ENCODE peak calls at places on chromosomes 3 and 15, in seven cellular contexts. I is CD8-positive, alpha-beta T cell; M is cardiac fibroblast; Q is cardiac muscle cell; K is AG10803; X is GM23338; P is tibial artery. B is an unnamed sample.

GRCh38 chr3:53806182-53807116 is 39.8 kb downstream of the CHDH start:
- DNase-seq in I (no peak), M (peak), Q (no peak), K (peak), X (no peak), P (no peak), B (peak)

GRCh38 chr15:90031231-90031791 is 30.2 kb downstream of the ZNF710 start:
- DNase-seq in I (no peak), M (peak), Q (no peak), K (peak), X (no peak), P (peak), B (peak)

GRCh38 chr15:63906266-63906584 is 72.5 kb upstream of the HERC1 start:
- DNase-seq in I (no peak), M (no peak), Q (no peak), K (no peak), X (no peak), P (no peak), B (no peak)

GRCh38 chr3:175620093-175620492 is 761.0 kb downstream of the NAALADL2 start:
- DNase-seq in I (no peak), M (no peak), Q (no peak), K (no peak), X (peak), P (no peak), B (no peak)

GRCh38 chr3:71973337-71974030 is 188.5 kb upstream of the PROK2 start:
- DNase-seq in I (no peak), M (no peak), Q (peak), K (no peak), X (no peak), P (no peak), B (no peak)

GRCh38 chr3:114111060-114111790 is 54.7 kb downstream of the QTRT2 start:
- DNase-seq in I (no peak), M (no peak), Q (no peak), K (no peak), X (no peak), P (no peak), B (no peak)

GRCh38 chr15:60685346-60685937 is 206.5 kb upstream of the ICE2 start:
- DNase-seq in I (no peak), M (no peak), Q (no peak), K (no peak), X (no peak), P (no peak), B (no peak)

GRCh38 chr3:9946112-9947024 is 5.8 kb downstream of the PRRT3 start:
- DNase-seq in I (peak), M (peak), Q (peak), K (peak), X (peak), P (peak), B (peak)

GRCh38 chr3:83435173-83435572 is 1523.6 kb upstream of the CADM2 start:
- DNase-seq in I (no peak), M (no peak), Q (peak), K (no peak), X (no peak), P (no peak), B (no peak)

GRCh38 chr15:35689266-35689665 is 143.3 kb upstream of the DPH6 start:
- DNase-seq in I (no peak), M (no peak), Q (no peak), K (no peak), X (no peak), P (no peak), B (no peak)

GRCh38 chr15:35692256-35692867 is 146.4 kb upstream of the DPH6 start:
- DNase-seq in I (no peak), M (peak), Q (no peak), K (no peak), X (no peak), P (no peak), B (peak)

GRCh38 chr15:35690698-35691116 is 144.7 kb upstream of the DPH6 start:
- DNase-seq in I (no peak), M (peak), Q (no peak), K (peak), X (no peak), P (peak), B (peak)

GRCh38 chr15:35690089-35690488 is 144.1 kb upstream of the DPH6 start:
- DNase-seq in I (no peak), M (no peak), Q (no peak), K (no peak), X (no peak), P (no peak), B (no peak)

GRCh38 chr15:35691176-35691761 is 145.3 kb upstream of the DPH6 start:
- DNase-seq in I (no peak), M (peak), Q (no peak), K (no peak), X (no peak), P (no peak), B (no peak)
- H3K4me3 ChIP-seq in I (no peak), M (no peak), Q (no peak), K (no peak), X (no peak), P (no peak), B (no peak)

GRCh38 chr15:23039151-23039916 is at the start of gene TUBGCP5:
- DNase-seq in I (peak), M (peak), Q (peak), K (peak), X (peak), P (peak), B (peak)
- TF ChIP-seq CTCF in I (no peak), M (peak), Q (no peak), K (peak), X (no peak), P (peak), B (peak)

GRCh38 chr3:122257951-122258350 is 67.1 kb upstream of the CSTA start:
- DNase-seq in I (no peak), M (no peak), Q (no peak), K (no peak), X (no peak), P (no peak), B (no peak)
- H3K4me3 ChIP-seq in I (no peak), M (no peak), Q (no peak), K (no peak), X (no peak), P (no peak), B (no peak)

DNA sequence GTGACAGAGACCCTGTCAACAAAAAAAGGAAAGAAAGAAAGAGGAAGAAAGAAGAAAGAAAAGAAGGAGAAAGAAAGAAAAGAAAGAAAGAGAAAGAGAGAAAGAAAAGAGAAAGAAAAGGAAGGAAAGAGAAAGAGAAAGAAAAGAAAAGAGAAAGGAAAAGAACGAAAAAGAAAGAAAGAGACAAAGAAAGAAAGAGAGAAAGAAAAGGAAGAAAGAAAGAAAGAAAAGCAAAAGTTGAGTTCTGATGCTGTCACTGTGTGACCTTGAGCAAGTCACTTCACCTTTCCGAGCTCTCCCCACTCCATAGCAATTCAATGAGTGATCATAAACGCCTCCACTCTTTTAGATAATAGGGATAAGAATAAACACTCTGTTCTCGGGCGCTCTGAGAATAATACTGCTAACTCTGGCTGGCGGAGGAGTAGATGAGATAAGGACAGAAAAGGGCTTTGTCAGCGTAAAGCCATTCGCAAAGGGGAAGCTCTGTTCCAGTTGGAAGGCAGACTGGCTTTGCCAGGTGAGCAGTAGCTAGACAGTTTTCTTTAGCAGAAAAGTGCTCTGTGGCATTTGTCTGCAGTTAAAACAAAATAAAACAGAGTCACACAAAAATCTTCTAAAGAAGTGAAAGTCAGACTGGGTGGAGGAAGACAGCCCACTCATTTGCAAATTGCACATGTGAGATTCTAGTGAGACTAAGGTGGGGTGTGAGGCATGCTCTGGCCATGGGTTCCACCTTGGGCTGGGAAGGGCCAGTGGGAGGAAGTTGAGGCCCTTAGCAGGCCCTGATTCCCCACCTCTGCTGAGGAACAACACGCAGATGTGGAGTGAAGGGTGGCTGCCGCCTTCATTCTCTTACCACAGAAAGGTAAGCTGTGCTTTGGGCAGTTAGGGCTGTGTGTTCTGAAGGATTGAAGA is 9.6 kb upstream of the FLNB start:
- DNase-seq in I (no peak), M (peak), Q (peak), K (no peak), X (no peak), P (no peak), B (no peak)
- TF ChIP-seq CTCF in I (no peak), M (no peak), Q (no peak), K (no peak), X (no peak), P (no peak), B (no peak)

GRCh38 chr3:125593991-125594574 is 1.2 kb downstream of the OSBPL11 start:
- DNase-seq in I (no peak), M (peak), Q (no peak), K (no peak), X (no peak), P (no peak), B (peak)
- H3K4me3 ChIP-seq in I (peak), M (peak), Q (peak), K (peak), X (peak), P (peak), B (peak)

GRCh38 chr15:59245583-59245982 is 38.9 kb downstream of the LDHAL6B start:
- DNase-seq in I (no peak), M (no peak), Q (no peak), K (no peak), X (no peak), P (no peak), B (no peak)

GRCh38 chr15:59250249-59250648 is 43.6 kb downstream of the LDHAL6B start:
- DNase-seq in I (no peak), M (no peak), Q (no peak), K (no peak), X (no peak), P (no peak), B (no peak)

GRCh38 chr15:59249816-59250215 is 43.2 kb downstream of the LDHAL6B start:
- DNase-seq in I (no peak), M (no peak), Q (no peak), K (no peak), X (no peak), P (no peak), B (no peak)

GRCh38 chr15:59244337-59244736 is 37.7 kb downstream of the LDHAL6B start:
- DNase-seq in I (no peak), M (no peak), Q (no peak), K (no peak), X (no peak), P (no peak), B (no peak)

DNA sequence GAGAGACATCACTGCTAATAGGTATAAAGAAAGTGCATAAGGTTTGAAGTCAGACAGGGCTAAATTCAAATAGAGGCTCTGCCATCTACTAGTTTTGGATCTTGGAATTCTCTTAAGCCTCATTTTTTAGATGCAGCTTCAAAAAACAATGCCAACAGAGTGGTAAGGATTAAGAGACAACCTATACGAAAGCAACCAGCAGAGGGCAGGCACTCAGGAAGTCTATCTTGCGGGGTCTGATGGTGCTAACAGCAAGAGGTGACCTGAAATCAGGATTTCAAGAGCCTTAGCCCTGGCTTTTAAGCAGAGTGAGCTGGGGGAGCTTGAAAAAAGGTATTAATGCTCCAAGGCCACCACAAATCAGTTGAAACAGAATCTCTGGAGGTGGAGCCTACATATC is 40.7 kb downstream of the LDHAL6B start:
- DNase-seq in I (peak), M (peak), Q (peak), K (peak), X (peak), P (peak), B (peak)
- TF ChIP-seq CTCF in I (peak), M (peak), Q (peak), K (peak), X (peak), P (peak), B (peak)

B was measured in fibroblast of mammary gland.